ENCODE peak calls at places on chromosomes 5 and 9, in six cellular contexts. One of them, this sample, is unnamed.

GRCh38 chr5:39502704-39503103 is 77.9 kb upstream of the DAB2 start:
- DNase-seq in gastrocnemius medialis: no peak
- DNase-seq in A549: no peak
- DNase-seq in transverse colon: no peak
- DNase-seq in prostate gland: no peak
- DNase-seq in heart left ventricle: no peak
- DNase-seq in this sample: no peak

GRCh38 chr9:132937463-132937901 is 6.9 kb downstream of the TSC1 start:
- DNase-seq in prostate gland: no peak
- DNase-seq in A549: no peak
- DNase-seq in transverse colon: no peak
- DNase-seq in gastrocnemius medialis: no peak
- DNase-seq in heart left ventricle: no peak
- DNase-seq in this sample: no peak

GRCh38 chr9:131162886-131163285 is 37.5 kb downstream of the NUP214 start:
- DNase-seq in heart left ventricle: no peak
- DNase-seq in transverse colon: no peak
- DNase-seq in prostate gland: no peak
- DNase-seq in A549: no peak
- DNase-seq in gastrocnemius medialis: no peak
- DNase-seq in this sample: no peak

GRCh38 chr5:31531543-31531887 is 378 bp downstream of the DROSHA start:
- DNase-seq in gastrocnemius medialis: no peak
- DNase-seq in heart left ventricle: no peak
- DNase-seq in prostate gland: peak; percentile 12
- DNase-seq in A549: peak; percentile 9
- DNase-seq in transverse colon: peak; percentile 26
- DNase-seq in this sample: peak; percentile 37

GRCh38 chr9:3646226-3646625 is 120.4 kb upstream of the RFX3 start:
- DNase-seq in transverse colon: no peak
- DNase-seq in A549: no peak
- DNase-seq in prostate gland: no peak
- DNase-seq in gastrocnemius medialis: no peak
- DNase-seq in heart left ventricle: no peak
- DNase-seq in this sample: no peak

GRCh38 chr5:94397508-94397907 is 220.9 kb downstream of the KIAA0825 start:
- DNase-seq in gastrocnemius medialis: no peak
- DNase-seq in prostate gland: no peak
- DNase-seq in transverse colon: no peak
- DNase-seq in A549: no peak
- DNase-seq in heart left ventricle: no peak
- DNase-seq in this sample: no peak

GRCh38 chr9:29422445-29422844 is 1849.2 kb upstream of the C9orf72 start:
- DNase-seq in A549: no peak
- DNase-seq in transverse colon: no peak
- DNase-seq in gastrocnemius medialis: no peak
- DNase-seq in prostate gland: no peak
- DNase-seq in heart left ventricle: no peak
- DNase-seq in this sample: no peak

GRCh38 chr9:128152133-128152780 is 3.0 kb downstream of the LCN2 start:
- DNase-seq in gastrocnemius medialis: no peak
- DNase-seq in transverse colon: no peak
- DNase-seq in prostate gland: no peak
- DNase-seq in heart left ventricle: no peak
- DNase-seq in A549: no peak
- DNase-seq in this sample: no peak

GRCh38 chr9:81563739-81564138 is 125.6 kb downstream of the TLE1 start:
- DNase-seq in prostate gland: no peak
- DNase-seq in A549: no peak
- DNase-seq in heart left ventricle: no peak
- DNase-seq in gastrocnemius medialis: no peak
- DNase-seq in transverse colon: no peak
- DNase-seq in this sample: no peak

GRCh38 chr5:157269165-157269671 is 3.3 kb downstream of the CYFIP2 start:
- DNase-seq in A549: no peak
- DNase-seq in heart left ventricle: no peak
- DNase-seq in prostate gland: no peak
- DNase-seq in transverse colon: no peak
- DNase-seq in gastrocnemius medialis: no peak
- DNase-seq in this sample: no peak

GRCh38 chr9:117835798-117836197 is 131.6 kb downstream of the TLR4 start:
- DNase-seq in transverse colon: no peak
- DNase-seq in prostate gland: no peak
- DNase-seq in heart left ventricle: no peak
- DNase-seq in gastrocnemius medialis: no peak
- DNase-seq in A549: no peak
- DNase-seq in this sample: no peak

GRCh38 chr5:161851691-161852299 is 3.9 kb downstream of the GABRA1 start:
- DNase-seq in transverse colon: no peak
- DNase-seq in prostate gland: no peak
- DNase-seq in gastrocnemius medialis: no peak
- DNase-seq in A549: peak; percentile 7
- DNase-seq in heart left ventricle: no peak
- DNase-seq in this sample: no peak

GRCh38 chr5:959581-960531 is 48.7 kb upstream of the NKD2 start:
- DNase-seq in A549: no peak
- DNase-seq in transverse colon: no peak
- DNase-seq in prostate gland: no peak
- DNase-seq in heart left ventricle: no peak
- DNase-seq in gastrocnemius medialis: no peak
- DNase-seq in this sample: no peak

GRCh38 chr5:77893225-77893860 is 117.2 kb upstream of the TBCA start:
- DNase-seq in gastrocnemius medialis: no peak
- DNase-seq in transverse colon: no peak
- DNase-seq in prostate gland: no peak
- DNase-seq in A549: peak; percentile 83
- DNase-seq in heart left ventricle: no peak
- DNase-seq in this sample: no peak

GRCh38 chr5:169201597-169201996 is 99.3 kb downstream of the SLIT3 start:
- DNase-seq in prostate gland: no peak
- DNase-seq in heart left ventricle: no peak
- DNase-seq in A549: peak; percentile 59
- DNase-seq in transverse colon: no peak
- DNase-seq in gastrocnemius medialis: no peak
- DNase-seq in this sample: no peak

GRCh38 chr5:80607832-80608231 is 37.8 kb upstream of the ANKRD34B start:
- DNase-seq in heart left ventricle: no peak
- DNase-seq in A549: no peak
- DNase-seq in gastrocnemius medialis: no peak
- DNase-seq in prostate gland: no peak
- DNase-seq in transverse colon: no peak
- DNase-seq in this sample: no peak

GRCh38 chr9:116275418-116276295 is 122.1 kb downstream of the PAPPA start:
- DNase-seq in transverse colon: no peak
- DNase-seq in A549: no peak
- DNase-seq in gastrocnemius medialis: no peak
- DNase-seq in heart left ventricle: no peak
- DNase-seq in prostate gland: no peak
- DNase-seq in this sample: no peak

GRCh38 chr9:36204906-36205547 is 14.3 kb downstream of the CLTA start:
- DNase-seq in transverse colon: no peak
- DNase-seq in gastrocnemius medialis: no peak
- DNase-seq in prostate gland: no peak
- DNase-seq in A549: peak; percentile 59
- DNase-seq in heart left ventricle: no peak
- DNase-seq in this sample: peak; percentile 46

GRCh38 chr5:98927988-98928801 is 612 bp downstream of the CHD1 start:
- DNase-seq in A549: peak; percentile 69
- DNase-seq in prostate gland: peak; percentile 68
- DNase-seq in gastrocnemius medialis: peak; percentile 53
- DNase-seq in transverse colon: peak; percentile 71
- DNase-seq in heart left ventricle: peak; percentile 79
- DNase-seq in this sample: peak; percentile 79

GRCh38 chr5:9454012-9454481 is 91.8 kb downstream of the SEMA5A start:
- DNase-seq in prostate gland: no peak
- DNase-seq in A549: no peak
- DNase-seq in heart left ventricle: no peak
- DNase-seq in transverse colon: peak; percentile 38
- DNase-seq in gastrocnemius medialis: no peak
- DNase-seq in this sample: no peak

GRCh38 chr5:10478436-10478835 is 36.8 kb downstream of the ROPN1L start:
- DNase-seq in gastrocnemius medialis: no peak
- DNase-seq in heart left ventricle: no peak
- DNase-seq in transverse colon: no peak
- DNase-seq in prostate gland: no peak
- DNase-seq in A549: no peak
- DNase-seq in this sample: no peak

GRCh38 chr5:61292130-61292672 is 39.9 kb upstream of the ZSWIM6 start:
- DNase-seq in gastrocnemius medialis: no peak
- DNase-seq in heart left ventricle: no peak
- DNase-seq in transverse colon: no peak
- DNase-seq in A549: no peak
- DNase-seq in prostate gland: no peak
- DNase-seq in this sample: no peak

GRCh38 chr5:146622391-146622790 is 106.4 kb upstream of the GPR151 start:
- DNase-seq in transverse colon: no peak
- DNase-seq in gastrocnemius medialis: no peak
- DNase-seq in A549: no peak
- DNase-seq in prostate gland: no peak
- DNase-seq in heart left ventricle: no peak
- DNase-seq in this sample: no peak

GRCh38 chr9:122857810-122858209 is 29.4 kb upstream of the PDCL start:
- DNase-seq in heart left ventricle: no peak
- DNase-seq in prostate gland: no peak
- DNase-seq in A549: no peak
- DNase-seq in gastrocnemius medialis: no peak
- DNase-seq in transverse colon: no peak
- DNase-seq in this sample: no peak

GRCh38 chr9:122865300-122865699 is 36.9 kb upstream of the PDCL start:
- DNase-seq in prostate gland: no peak
- DNase-seq in heart left ventricle: no peak
- DNase-seq in gastrocnemius medialis: no peak
- DNase-seq in transverse colon: no peak
- DNase-seq in A549: no peak
- DNase-seq in this sample: no peak

GRCh38 chr9:122866079-122866478 is 37.7 kb upstream of the PDCL start:
- DNase-seq in transverse colon: no peak
- DNase-seq in heart left ventricle: no peak
- DNase-seq in prostate gland: no peak
- DNase-seq in A549: no peak
- DNase-seq in gastrocnemius medialis: no peak
- DNase-seq in this sample: no peak

DNA sequence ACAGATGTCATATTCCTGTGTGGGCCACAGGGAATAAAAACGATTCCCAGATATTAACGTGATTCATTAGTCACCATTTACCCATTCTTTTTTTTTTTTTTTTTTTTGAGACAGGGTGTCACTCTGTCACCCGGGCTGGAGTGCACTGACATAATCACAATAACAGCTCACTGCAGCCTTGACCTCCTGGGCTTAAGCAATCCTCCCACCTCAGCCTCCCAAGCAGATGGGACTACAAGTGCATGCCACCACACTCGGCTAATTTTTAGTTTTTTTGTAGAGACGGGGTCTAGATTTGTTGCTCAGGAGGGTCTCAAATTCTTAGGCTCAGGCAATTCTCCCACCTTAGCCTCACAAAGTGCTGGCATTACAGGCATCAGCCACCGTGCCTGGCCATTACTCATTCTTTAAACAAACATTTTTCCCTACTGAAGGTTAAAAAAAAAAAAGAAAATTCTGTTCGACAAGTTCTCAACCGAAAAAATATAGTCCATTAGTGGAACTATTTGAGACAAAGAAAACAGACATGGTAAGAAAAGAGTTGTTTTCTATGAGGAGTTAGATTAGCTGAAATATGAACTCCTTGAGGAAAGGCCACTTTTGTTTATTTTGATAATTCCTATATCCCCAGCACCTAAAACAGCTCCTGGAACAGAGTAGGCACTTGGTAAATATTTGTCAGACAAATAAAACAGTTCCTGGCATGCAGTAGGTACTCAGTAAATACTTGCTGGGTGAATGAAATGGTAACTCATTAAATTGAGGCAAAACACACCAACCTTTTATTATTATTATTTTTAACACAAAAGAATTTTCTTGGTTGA is 32.1 kb upstream of the PDCL start:
- DNase-seq in prostate gland: no peak
- DNase-seq in A549: peak; percentile 57
- DNase-seq in transverse colon: no peak
- DNase-seq in gastrocnemius medialis: no peak
- DNase-seq in heart left ventricle: no peak
- DNase-seq in this sample: no peak
- H3K27ac ChIP-seq in prostate gland: no peak overlapping the region
- H3K27ac ChIP-seq in A549: peak overlapping the region; percentile 9
- H3K27ac ChIP-seq in transverse colon: no peak overlapping the region
- H3K27ac ChIP-seq in gastrocnemius medialis: no peak overlapping the region
- H3K27ac ChIP-seq in heart left ventricle: no peak overlapping the region
- H3K27ac ChIP-seq in this sample: no peak overlapping the region

DNA sequence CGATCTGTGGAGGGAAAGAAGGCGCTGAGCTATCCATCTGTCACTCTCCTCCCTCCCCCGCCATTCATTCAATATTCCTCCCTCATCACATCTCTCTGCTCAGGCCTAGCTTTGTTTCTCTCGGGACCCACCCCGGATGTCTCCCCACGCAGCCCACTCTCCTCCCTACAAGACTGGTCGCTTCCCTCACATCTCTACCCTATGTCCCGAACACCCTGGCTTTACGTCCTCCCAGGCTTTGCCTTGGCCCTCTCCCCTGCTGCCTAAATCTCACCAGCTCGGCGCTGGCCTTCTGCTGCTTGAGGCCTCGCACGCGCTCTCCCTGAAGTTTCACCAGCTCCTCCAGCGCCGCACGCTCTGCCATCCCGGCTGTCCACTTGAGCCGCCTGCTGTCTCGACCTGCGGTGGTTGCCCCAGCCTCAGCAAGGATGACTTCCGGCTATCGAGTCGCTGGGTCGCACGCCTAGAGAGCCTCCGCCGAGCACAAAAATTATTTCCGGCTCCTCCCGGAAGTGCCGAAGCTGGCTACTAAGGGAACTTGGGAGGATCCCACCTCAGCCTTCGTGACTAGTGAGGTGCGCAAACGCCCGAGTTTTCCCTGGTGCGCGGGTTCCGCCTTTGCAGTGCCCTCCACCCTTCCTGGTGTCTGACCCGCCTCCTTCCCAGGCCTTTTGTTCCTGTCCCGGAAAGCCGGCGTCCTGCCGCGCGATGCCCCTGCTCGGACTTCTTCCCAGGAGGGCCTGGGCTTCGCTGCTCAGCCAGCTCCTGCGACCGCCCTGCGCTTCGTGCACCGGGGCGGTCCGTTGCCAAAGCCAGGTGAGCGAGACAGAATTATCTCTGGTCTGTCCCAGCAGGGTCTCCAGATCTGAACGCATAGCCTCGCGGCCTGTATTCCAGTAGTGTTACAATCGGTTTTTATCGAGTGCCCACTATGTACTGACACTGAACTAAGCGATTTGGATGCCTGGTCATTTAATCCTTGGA is at the start of the genes HARS1 and HARS2:
- DNase-seq in heart left ventricle: peak; percentile 92
- DNase-seq in prostate gland: peak; percentile 88
- DNase-seq in gastrocnemius medialis: peak; percentile 90
- DNase-seq in transverse colon: peak; percentile 94
- DNase-seq in A549: peak; percentile 97
- DNase-seq in this sample: peak; percentile 96
- TF ChIP-seq POLR2A in heart left ventricle: peak; percentile 55
- TF ChIP-seq POLR2A in prostate gland: peak; percentile 10
- TF ChIP-seq POLR2A in gastrocnemius medialis: peak; percentile 38
- TF ChIP-seq POLR2A in transverse colon: peak; percentile 75
- TF ChIP-seq POLR2A in A549: peak; percentile 93
- TF ChIP-seq POLR2A in this sample: no peak

GRCh38 chr9:20562051-20562450 is 60.2 kb downstream of the MLLT3 start:
- DNase-seq in prostate gland: no peak
- DNase-seq in gastrocnemius medialis: no peak
- DNase-seq in transverse colon: no peak
- DNase-seq in heart left ventricle: no peak
- DNase-seq in A549: no peak
- DNase-seq in this sample: no peak
- H3K4me1 ChIP-seq in prostate gland: peaks cover 11% of the 10 kb centered on the region
- H3K4me1 ChIP-seq in gastrocnemius medialis: peaks cover 18% of the 10 kb centered on the region
- H3K4me1 ChIP-seq in transverse colon: peaks cover 42% of the 10 kb centered on the region
- H3K4me1 ChIP-seq in heart left ventricle: peaks cover 33% of the 10 kb centered on the region
- H3K4me1 ChIP-seq in A549: peaks cover 87% of the 10 kb centered on the region
- H3K4me1 ChIP-seq in this sample: no peaks in the 10 kb centered on the region

GRCh38 chr9:33130501-33130900 is 36.6 kb downstream of the B4GALT1 start:
- DNase-seq in heart left ventricle: no peak
- DNase-seq in A549: no peak
- DNase-seq in gastrocnemius medialis: no peak
- DNase-seq in transverse colon: no peak
- DNase-seq in prostate gland: no peak
- DNase-seq in this sample: no peak
- H3K27ac ChIP-seq in heart left ventricle: peak overlapping the region; percentile 45
- H3K27ac ChIP-seq in A549: peak overlapping the region; percentile 67
- H3K27ac ChIP-seq in gastrocnemius medialis: peak overlapping the region; percentile 35
- H3K27ac ChIP-seq in transverse colon: peak overlapping the region; percentile 80
- H3K27ac ChIP-seq in prostate gland: peak overlapping the region; percentile 32
- H3K27ac ChIP-seq in this sample: peak overlapping the region; percentile 45